ENCODE peak calls at places on chromosomes 12 and 14, in seven cellular contexts. J is activated naive CD8-positive, alpha-beta T cell treated with anti-CD3 and anti-CD28 coated beads, Interleukin-2, amount 50 U/mL, for 16 hours; V is A549; F is H7; B is psoas muscle; T is NCI-H510A treated with DMSO at 0.1 percent for 48 hours; A is caudate nucleus. H is an unnamed sample.

GRCh38 chr12:72790273-72790672 is 518.1 kb downstream of the TRHDE start:
- DNase-seq in J (no peak), V (no peak), F (no peak), B (no peak), T (no peak), A (no peak), H (no peak)

GRCh38 chr12:94260717-94261116 is 112.3 kb downstream of the PLXNC1 start:
- DNase-seq in J (no peak), V (no peak), F (no peak), B (no peak), T (no peak), A (no peak), H (no peak)

GRCh38 chr14:90820958-90821357 is 4.7 kb upstream of the TTC7B start:
- DNase-seq in J (peak; percentile 50), V (no peak), F (no peak), B (no peak), T (no peak), A (no peak), H (no peak)

GRCh38 chr12:1059162-1059561 is 68.1 kb downstream of the ERC1 start:
- DNase-seq in J (no peak), V (no peak), F (no peak), B (no peak), T (no peak), A (no peak), H (no peak)

GRCh38 chr12:27865421-27865820 is 85.4 kb upstream of the MANSC4 start:
- DNase-seq in J (no peak), V (no peak), F (no peak), B (no peak), T (no peak), A (no peak), H (no peak)

GRCh38 chr14:89941830-89942377 is 12.6 kb downstream of the EFCAB11 start:
- DNase-seq in J (no peak), V (no peak), F (no peak), B (no peak), T (no peak), A (no peak), H (no peak)

GRCh38 chr12:132162508-132163031 is 18.3 kb downstream of the NOC4L start:
- DNase-seq in J (no peak), V (no peak), F (no peak), B (peak; percentile 60), T (no peak), A (no peak), H (no peak)

GRCh38 chr14:54420478-54421116 is 20.6 kb downstream of the CNIH1 start:
- DNase-seq in J (no peak), V (peak; percentile 53), F (peak; percentile 57), B (no peak), T (peak; percentile 37), A (no peak), H (peak; percentile 22)

GRCh38 chr12:62698701-62699101 is 232.1 kb downstream of the MON2 start:
- DNase-seq in J (no peak), V (no peak), F (no peak), B (no peak), T (no peak), A (no peak), H (no peak)

GRCh38 chr12:52228931-52229330 is 4.1 kb upstream of the KRT7 start:
- DNase-seq in J (no peak), V (no peak), F (no peak), B (no peak), T (peak; percentile 44), A (no peak), H (no peak)

GRCh38 chr12:112808176-112808575 is 16.6 kb downstream of the RPH3A start:
- DNase-seq in J (no peak), V (no peak), F (no peak), B (no peak), T (no peak), A (no peak), H (peak; percentile 7)

GRCh38 chr12:69097619-69098368 is 141.6 kb upstream of the CPSF6 start:
- DNase-seq in J (no peak), V (no peak), F (no peak), B (no peak), T (no peak), A (no peak), H (no peak)

GRCh38 chr12:2273288-2273687 is 220.5 kb downstream of the CACNA1C start:
- DNase-seq in J (no peak), V (no peak), F (peak; percentile 51), B (peak; percentile 67), T (no peak), A (no peak), H (no peak)

GRCh38 chr12:120639771-120640721 is at the start of gene CABP1:
- DNase-seq in J (peak; percentile 75), V (no peak), F (peak; percentile 98), B (peak; percentile 60), T (peak; percentile 48), A (peak; percentile 16), H (peak; percentile 69)

GRCh38 chr14:105287249-105288102 is 13.3 kb downstream of the BRF1 start:
- DNase-seq in J (no peak), V (no peak), F (peak; percentile 75), B (no peak), T (no peak), A (no peak), H (no peak)

GRCh38 chr14:90409209-90409730 is 12.4 kb downstream of the CALM1 start:
- DNase-seq in J (no peak), V (peak; percentile 77), F (no peak), B (peak; percentile 61), T (no peak), A (no peak), H (no peak)

GRCh38 chr14:95322646-95323045 is 2.9 kb upstream of the CLMN start:
- DNase-seq in J (no peak), V (peak; percentile 30), F (no peak), B (no peak), T (no peak), A (no peak), H (no peak)

GRCh38 chr12:13952096-13952495 is 29.3 kb downstream of the GRIN2B start:
- DNase-seq in J (no peak), V (no peak), F (no peak), B (no peak), T (no peak), A (no peak), H (no peak)

GRCh38 chr12:27615331-27615891 is 80.8 kb upstream of the REP15 start:
- DNase-seq in J (no peak), V (peak; percentile 44), F (no peak), B (no peak), T (no peak), A (no peak), H (no peak)

GRCh38 chr12:13816394-13816793 is 165.0 kb downstream of the GRIN2B start:
- DNase-seq in J (no peak), V (peak; percentile 13), F (no peak), B (no peak), T (no peak), A (no peak), H (peak; percentile 17)

GRCh38 chr12:109892748-109893147 is 7.3 kb upstream of the TCHP start:
- DNase-seq in J (no peak), V (no peak), F (no peak), B (no peak), T (no peak), A (no peak), H (no peak)

GRCh38 chr12:108332791-108333382 is 6.2 kb downstream of the CMKLR1 start:
- DNase-seq in J (no peak), V (no peak), F (no peak), B (peak; percentile 76), T (no peak), A (peak; percentile 14), H (no peak)

GRCh38 chr12:47811581-47812484 is 7.9 kb downstream of the HDAC7 start:
- DNase-seq in J (no peak), V (no peak), F (no peak), B (peak; percentile 83), T (no peak), A (no peak), H (no peak)

GRCh38 chr14:76086636-76087035 is 65.1 kb upstream of the GPATCH2L start:
- DNase-seq in J (no peak), V (no peak), F (peak; percentile 10), B (peak; percentile 71), T (no peak), A (peak; percentile 8), H (no peak)

GRCh38 chr12:93292731-93293566 is 84.8 kb upstream of the NUDT4 start:
- DNase-seq in J (no peak), V (no peak), F (no peak), B (no peak), T (no peak), A (no peak), H (no peak)